ENCODE peak calls at places on chromosomes 11 and 22, in eight cellular contexts. B, I, D, V, N, F, Z and K are unnamed samples.

GRCh38 chr11:40290031-40290650 is 1169.3 kb downstream of the LRRC4C start:
- DNase-seq in B (no peak), I (no peak), D (no peak), V (no peak), N (no peak), F (no peak), Z (no peak), K (no peak)

GRCh38 chr11:65356394-65356972 is 1.9 kb downstream of the TIGD3 start:
- DNase-seq in B (no peak), I (no peak), D (no peak), V (peak), N (no peak), F (no peak), Z (peak), K (no peak)

GRCh38 chr22:37525073-37525745 is 6.0 kb upstream of the CARD10 start:
- DNase-seq in B (no peak), I (peak), D (no peak), V (no peak), N (no peak), F (no peak), Z (no peak), K (no peak)

GRCh38 chr11:45993438-45994064 is 71.1 kb downstream of the LARGE2 start:
- DNase-seq in B (peak), I (peak), D (no peak), V (no peak), N (no peak), F (no peak), Z (no peak), K (no peak)

GRCh38 chr22:32720924-32721323 is 80.6 kb upstream of the TIMP3 start:
- DNase-seq in B (no peak), I (no peak), D (no peak), V (no peak), N (no peak), F (no peak), Z (no peak), K (no peak)

GRCh38 chr11:70173018-70173417 is 30.1 kb upstream of the FADD start:
- DNase-seq in B (no peak), I (no peak), D (no peak), V (no peak), N (no peak), F (no peak), Z (no peak), K (no peak)

GRCh38 chr11:17408026-17408425 is 19.6 kb upstream of the KCNJ11 start:
- DNase-seq in B (no peak), I (no peak), D (no peak), V (no peak), N (no peak), F (no peak), Z (no peak), K (no peak)

GRCh38 chr11:84819128-84819527 is 808.0 kb downstream of the DLG2 start:
- DNase-seq in B (no peak), I (no peak), D (no peak), V (no peak), N (no peak), F (no peak), Z (no peak), K (no peak)

GRCh38 chr11:114031599-114032320 is 27.8 kb upstream of the ZBTB16 start:
- DNase-seq in B (no peak), I (no peak), D (no peak), V (no peak), N (no peak), F (no peak), Z (no peak), K (no peak)

GRCh38 chr11:57791321-57792059 is 29.9 kb downstream of the CTNND1 start:
- DNase-seq in B (no peak), I (no peak), D (no peak), V (no peak), N (no peak), F (no peak), Z (no peak), K (no peak)

GRCh38 chr11:31643831-31644230 is 134.3 kb downstream of the ELP4 start:
- DNase-seq in B (no peak), I (peak), D (no peak), V (no peak), N (no peak), F (no peak), Z (no peak), K (no peak)

GRCh38 chr11:123174196-123175183 is 20.6 kb downstream of the CLMP start:
- DNase-seq in B (no peak), I (peak), D (no peak), V (peak), N (peak), F (no peak), Z (no peak), K (no peak)

GRCh38 chr11:11895672-11896071 is 53.9 kb downstream of the USP47 start:
- DNase-seq in B (no peak), I (no peak), D (no peak), V (no peak), N (no peak), F (no peak), Z (no peak), K (no peak)

GRCh38 chr11:19191530-19192169 is 10.1 kb downstream of the CSRP3 start:
- DNase-seq in B (peak), I (no peak), D (no peak), V (peak), N (no peak), F (no peak), Z (peak), K (no peak)

GRCh38 chr11:128695539-128696221 is 1.8 kb downstream of the FLI1 start:
- DNase-seq in B (no peak), I (peak), D (no peak), V (no peak), N (no peak), F (no peak), Z (no peak), K (no peak)

GRCh38 chr11:68328374-68329091 is 16.1 kb downstream of the LRP5 start:
- DNase-seq in B (peak), I (peak), D (no peak), V (no peak), N (no peak), F (no peak), Z (peak), K (no peak)
- TF ChIP-seq POLR2A in B (no peak), I (no peak), D (no peak), V (no peak), N (no peak), F (no peak), Z (no peak), K (no peak)

GRCh38 chr22:46734830-46735453 is 3.1 kb downstream of the CERK start:
- DNase-seq in B (no peak), I (peak), D (no peak), V (no peak), N (no peak), F (peak), Z (peak), K (peak)
- TF ChIP-seq POLR2A in B (peak), I (no peak), D (no peak), V (no peak), N (no peak), F (peak), Z (peak), K (peak)

GRCh38 chr11:83193315-83194283 is at the start of gene ANKRD42:
- DNase-seq in B (peak), I (peak), D (peak), V (peak), N (peak), F (peak), Z (peak), K (peak)
- TF ChIP-seq POLR2A in B (peak), I (peak), D (peak), V (peak), N (peak), F (peak), Z (peak), K (peak)

GRCh38 chr11:35030716-35031213 is 108.2 kb upstream of the CD44 start:
- DNase-seq in B (no peak), I (peak), D (no peak), V (peak), N (no peak), F (no peak), Z (no peak), K (no peak)
- TF ChIP-seq POLR2A in B (no peak), I (no peak), D (no peak), V (no peak), N (no peak), F (no peak), Z (no peak), K (no peak)

GRCh38 chr22:36351921-36352774 is 35.6 kb downstream of the MYH9 start:
- DNase-seq in B (no peak), I (no peak), D (peak), V (no peak), N (no peak), F (no peak), Z (peak), K (no peak)
- TF ChIP-seq POLR2A in B (peak), I (no peak), D (no peak), V (no peak), N (no peak), F (no peak), Z (peak), K (no peak)

GRCh38 chr11:68891356-68891948 is 12.2 kb downstream of the MRPL21 start:
- DNase-seq in B (no peak), I (no peak), D (no peak), V (no peak), N (no peak), F (no peak), Z (no peak), K (no peak)

GRCh38 chr11:68889948-68890446 is 13.6 kb downstream of the MRPL21 start:
- DNase-seq in B (no peak), I (peak), D (no peak), V (no peak), N (peak), F (no peak), Z (no peak), K (no peak)

GRCh38 chr11:68892576-68892975 is 11.1 kb downstream of the MRPL21 start:
- DNase-seq in B (no peak), I (no peak), D (no peak), V (no peak), N (no peak), F (no peak), Z (no peak), K (no peak)

GRCh38 chr11:68893282-68893681 is 10.3 kb downstream of the MRPL21 start:
- DNase-seq in B (no peak), I (no peak), D (no peak), V (no peak), N (no peak), F (no peak), Z (no peak), K (no peak)

GRCh38 chr11:68890490-68891231 is 13.0 kb downstream of the MRPL21 start:
- DNase-seq in B (peak), I (peak), D (peak), V (peak), N (peak), F (no peak), Z (peak), K (no peak)
- TF ChIP-seq POLR2A in B (no peak), I (no peak), D (no peak), V (no peak), N (no peak), F (peak), Z (no peak), K (no peak)

GRCh38 chr11:47215366-47215925 is 672 bp downstream of the DDB2 start:
- DNase-seq in B (no peak), I (no peak), D (no peak), V (no peak), N (no peak), F (peak), Z (no peak), K (no peak)

GRCh38 chr11:47208628-47209027 is 6.1 kb upstream of the DDB2 start:
- DNase-seq in B (no peak), I (no peak), D (no peak), V (no peak), N (no peak), F (no peak), Z (no peak), K (no peak)

GRCh38 chr11:47216141-47216798 is 1.5 kb downstream of the DDB2 start:
- DNase-seq in B (peak), I (peak), D (no peak), V (no peak), N (no peak), F (peak), Z (no peak), K (no peak)

GRCh38 chr11:47212938-47213337 is 1.8 kb upstream of the DDB2 start:
- DNase-seq in B (no peak), I (no peak), D (no peak), V (no peak), N (no peak), F (no peak), Z (no peak), K (no peak)

DNA sequence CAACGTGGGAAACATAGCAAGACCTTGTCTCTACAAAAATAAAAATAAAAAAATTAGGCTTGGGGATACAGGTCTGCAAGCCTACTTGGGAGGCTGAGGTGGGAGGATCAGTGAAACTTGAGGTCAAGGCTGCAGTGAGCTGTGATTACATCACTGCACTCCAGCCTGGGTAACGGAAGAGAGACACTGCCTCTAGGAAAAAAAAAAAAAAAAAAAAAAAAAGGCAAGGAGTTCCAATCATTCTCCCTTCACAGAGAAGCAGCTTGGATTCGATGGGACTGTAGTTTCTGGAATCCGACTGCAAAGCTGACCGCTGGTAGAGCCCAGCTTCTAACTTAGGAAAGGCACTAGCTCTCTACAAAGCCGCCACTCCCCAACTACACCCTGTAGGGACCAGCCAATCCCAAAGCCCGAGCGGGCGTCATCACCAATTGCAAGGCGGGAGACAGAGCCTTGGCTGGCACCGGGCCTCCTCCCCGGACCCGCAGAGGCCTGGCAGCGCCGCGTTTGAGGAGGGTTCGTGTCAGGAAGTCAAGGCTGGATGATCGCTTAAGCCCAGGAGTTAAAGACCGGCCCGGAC is 699 bp upstream of the DDB2 start:
- DNase-seq in B (peak), I (peak), D (peak), V (peak), N (peak), F (peak), Z (peak), K (peak)
- TF ChIP-seq POLR2A in B (peak), I (peak), D (peak), V (peak), N (peak), F (no peak), Z (peak), K (no peak)

DNA sequence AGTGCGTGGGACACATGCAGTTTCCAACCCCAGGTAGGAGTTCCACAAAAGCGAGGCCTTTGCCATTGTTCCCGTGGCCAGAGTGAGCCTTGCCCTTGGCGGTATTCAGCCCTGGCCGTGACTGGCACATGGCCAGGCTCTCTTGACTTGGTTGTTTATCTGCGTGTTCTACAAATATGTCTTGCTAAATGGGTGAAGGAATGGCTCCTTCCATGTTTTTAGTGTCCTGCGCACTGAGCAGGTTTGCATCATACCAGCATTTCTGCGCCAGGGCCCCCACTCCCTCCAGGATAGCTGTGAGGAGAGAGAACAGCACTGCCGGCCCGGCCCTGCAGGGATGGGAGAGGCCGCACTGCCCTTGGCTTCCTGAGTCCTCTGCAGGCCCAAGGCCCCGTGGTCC is 20.0 kb downstream of the POLR3H start:
- DNase-seq in B (peak), I (peak), D (peak), V (no peak), N (peak), F (no peak), Z (peak), K (no peak)
- TF ChIP-seq POLR2A in B (no peak), I (no peak), D (no peak), V (no peak), N (no peak), F (peak), Z (peak), K (no peak)

DNA sequence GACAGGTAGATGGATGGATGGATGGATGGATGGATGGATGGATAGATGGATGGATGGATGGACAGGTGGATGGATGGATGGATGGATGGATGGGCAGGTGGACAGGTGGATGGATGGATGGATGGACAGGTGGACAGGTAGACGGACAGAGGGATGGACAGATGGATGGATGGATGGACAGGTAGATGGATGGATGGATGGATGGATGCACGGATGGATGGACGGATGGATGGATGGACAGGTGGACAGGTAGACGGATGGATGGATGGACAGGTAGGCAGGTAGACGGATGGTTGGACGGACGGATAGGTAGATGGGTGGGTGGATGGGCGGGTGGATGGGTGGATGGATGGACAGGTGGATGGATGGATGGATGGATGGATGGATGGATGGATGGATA is 24.3 kb downstream of the PDGFB start:
- DNase-seq in B (no peak), I (no peak), D (no peak), V (no peak), N (no peak), F (no peak), Z (peak), K (no peak)
- TF ChIP-seq POLR2A in B (no peak), I (no peak), D (no peak), V (no peak), N (no peak), F (no peak), Z (no peak), K (no peak)